ENCODE peak calls at places on chromosomes 3 and 15, in seven cellular contexts. F is ovary, H is A549, V is mammary epithelial cell, B is cardiac muscle cell, E is tibial nerve, A is keratinocyte. G is an unnamed sample. For H3K4me1, the result is how much of the 10 kb centered on the place peaks cover.

GRCh38 chr3:41026394-41027177 is 172.7 kb upstream of the CTNNB1 start:
- DNase-seq in F (peak), H (peak), V (peak), B (peak), E (no peak), A (no peak), G (no peak)

GRCh38 chr3:175564335-175564734 is 705.2 kb downstream of the NAALADL2 start:
- DNase-seq in F (no peak), H (no peak), V (no peak), B (no peak), E (no peak), A (no peak), G (no peak)

GRCh38 chr3:157311633-157312365 is 124.9 kb upstream of the PTX3 start:
- DNase-seq in F (no peak), H (no peak), V (peak), B (no peak), E (no peak), A (no peak), G (no peak)

GRCh38 chr3:126908752-126909275 is 74.1 kb upstream of the PLXNA1 start:
- DNase-seq in F (no peak), H (no peak), V (no peak), B (no peak), E (no peak), A (no peak), G (no peak)

GRCh38 chr3:140552898-140553297 is 125.0 kb upstream of the TRIM42 start:
- DNase-seq in F (no peak), H (no peak), V (peak), B (no peak), E (no peak), A (peak), G (no peak)

GRCh38 chr3:96991812-96992211 is 177.4 kb downstream of the EPHA6 start:
- DNase-seq in F (peak), H (no peak), V (no peak), B (no peak), E (no peak), A (no peak), G (no peak)

GRCh38 chr3:65861718-65862117 is 177.0 kb downstream of the MAGI1 start:
- DNase-seq in F (no peak), H (no peak), V (no peak), B (no peak), E (no peak), A (no peak), G (no peak)

GRCh38 chr15:62138124-62138523 is 27.0 kb downstream of the C2CD4B start:
- DNase-seq in F (no peak), H (no peak), V (peak), B (no peak), E (no peak), A (no peak), G (no peak)

GRCh38 chr3:143753456-143753855 is 94.8 kb downstream of the SLC9A9 start:
- DNase-seq in F (no peak), H (no peak), V (no peak), B (no peak), E (no peak), A (no peak), G (no peak)

GRCh38 chr3:414063-414462 is 217.5 kb downstream of the CHL1 start:
- DNase-seq in F (no peak), H (peak), V (no peak), B (peak), E (no peak), A (no peak), G (no peak)

GRCh38 chr3:114624047-114624445 is 330.2 kb downstream of the TIGIT start:
- DNase-seq in F (peak), H (no peak), V (no peak), B (peak), E (peak), A (no peak), G (no peak)

GRCh38 chr3:152258448-152259302 is 10.1 kb upstream of the MBNL1 start:
- DNase-seq in F (peak), H (peak), V (peak), B (no peak), E (no peak), A (no peak), G (peak)

GRCh38 chr3:4261411-4261810 is 41.8 kb upstream of the SETMAR start:
- DNase-seq in F (no peak), H (no peak), V (no peak), B (no peak), E (no peak), A (no peak), G (no peak)

GRCh38 chr3:113035387-113035982 is 44.7 kb downstream of the GTPBP8 start:
- DNase-seq in F (no peak), H (peak), V (peak), B (peak), E (no peak), A (peak), G (peak)

GRCh38 chr15:48565560-48566482 is 79.7 kb downstream of the FBN1 start:
- DNase-seq in F (no peak), H (no peak), V (peak), B (no peak), E (no peak), A (no peak), G (no peak)

GRCh38 chr3:37183375-37183831 is 9.0 kb upstream of the LRRFIP2 start:
- DNase-seq in F (no peak), H (no peak), V (peak), B (no peak), E (no peak), A (peak), G (no peak)

GRCh38 chr3:9231006-9231405 is 18.4 kb downstream of the SRGAP3 start:
- DNase-seq in F (peak), H (no peak), V (no peak), B (no peak), E (no peak), A (no peak), G (no peak)

GRCh38 chr3:170049146-170050000 is 11.6 kb downstream of the GPR160 start:
- DNase-seq in F (no peak), H (no peak), V (no peak), B (no peak), E (no peak), A (no peak), G (peak)

GRCh38 chr3:138328341-138328740 is 1.3 kb downstream of the NME9 start:
- DNase-seq in F (no peak), H (no peak), V (no peak), B (peak), E (no peak), A (no peak), G (no peak)

GRCh38 chr3:172143060-172143451 is 103.7 kb downstream of the FNDC3B start:
- DNase-seq in F (no peak), H (no peak), V (no peak), B (no peak), E (no peak), A (no peak), G (no peak)

GRCh38 chr3:123524987-123525386 is 59.9 kb downstream of the HACD2 start:
- DNase-seq in F (no peak), H (no peak), V (no peak), B (no peak), E (no peak), A (no peak), G (no peak)

GRCh38 chr3:195395208-195395816 is 47.5 kb downstream of the ACAP2 start:
- DNase-seq in F (no peak), H (no peak), V (no peak), B (no peak), E (no peak), A (no peak), G (no peak)

GRCh38 chr3:129449279-129450115 is 9.5 kb downstream of the IFT122 start:
- DNase-seq in F (no peak), H (no peak), V (no peak), B (no peak), E (no peak), A (no peak), G (no peak)

GRCh38 chr3:187822402-187822801 is 77.1 kb upstream of the BCL6 start:
- DNase-seq in F (no peak), H (no peak), V (no peak), B (no peak), E (no peak), A (no peak), G (no peak)

GRCh38 chr15:91471410-91471993 is 371.4 kb downstream of the SV2B start:
- DNase-seq in F (no peak), H (no peak), V (no peak), B (no peak), E (no peak), A (no peak), G (no peak)

GRCh38 chr3:38545983-38546382 is 49.8 kb downstream of the EXOG start:
- DNase-seq in F (no peak), H (no peak), V (no peak), B (no peak), E (no peak), A (no peak), G (no peak)
- H3K4me1 ChIP-seq in F (under half), H (under half), V (under half), B (under half), E (under half), A (under half), G (under half)

GRCh38 chr3:43757613-43758012 is 66.9 kb downstream of the ABHD5 start:
- DNase-seq in F (no peak), H (no peak), V (no peak), B (no peak), E (no peak), A (no peak), G (no peak)

GRCh38 chr3:43762486-43762885 is 71.7 kb downstream of the ABHD5 start:
- DNase-seq in F (no peak), H (no peak), V (no peak), B (no peak), E (no peak), A (no peak), G (no peak)

GRCh38 chr3:43758826-43759225 is 68.1 kb downstream of the ABHD5 start:
- DNase-seq in F (no peak), H (no peak), V (no peak), B (no peak), E (no peak), A (no peak), G (no peak)

GRCh38 chr3:43760951-43761350 is 70.2 kb downstream of the ABHD5 start:
- DNase-seq in F (no peak), H (no peak), V (no peak), B (no peak), E (no peak), A (no peak), G (no peak)

DNA sequence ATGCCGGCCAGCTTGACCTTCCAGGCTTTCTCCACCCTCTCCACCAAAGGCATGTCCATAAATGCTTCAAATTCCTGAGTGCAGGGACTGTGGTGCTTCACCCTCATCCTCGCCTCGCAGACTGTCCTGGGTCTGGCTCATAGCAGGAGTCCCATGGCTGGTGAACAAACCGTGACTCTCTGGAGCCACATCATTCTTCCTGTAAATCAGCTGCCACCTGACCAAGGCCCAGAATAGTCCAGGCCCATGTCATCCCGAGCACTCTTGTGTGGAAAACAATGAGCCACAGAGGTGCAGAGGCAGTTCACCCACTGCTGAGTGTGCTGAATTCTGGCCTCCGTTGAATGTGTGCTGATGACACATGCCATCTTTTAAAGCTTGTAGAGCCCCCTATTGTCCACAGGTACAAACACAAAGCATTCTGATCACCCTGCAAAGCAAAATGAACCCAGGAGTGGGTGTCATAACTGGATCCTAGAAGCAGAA is 68.6 kb downstream of the ABHD5 start:
- DNase-seq in F (no peak), H (peak), V (peak), B (peak), E (no peak), A (no peak), G (no peak)
- TF ChIP-seq CTCF in F (no peak), H (peak), V (peak), B (peak), E (no peak), A (peak), G (no peak)

DNA sequence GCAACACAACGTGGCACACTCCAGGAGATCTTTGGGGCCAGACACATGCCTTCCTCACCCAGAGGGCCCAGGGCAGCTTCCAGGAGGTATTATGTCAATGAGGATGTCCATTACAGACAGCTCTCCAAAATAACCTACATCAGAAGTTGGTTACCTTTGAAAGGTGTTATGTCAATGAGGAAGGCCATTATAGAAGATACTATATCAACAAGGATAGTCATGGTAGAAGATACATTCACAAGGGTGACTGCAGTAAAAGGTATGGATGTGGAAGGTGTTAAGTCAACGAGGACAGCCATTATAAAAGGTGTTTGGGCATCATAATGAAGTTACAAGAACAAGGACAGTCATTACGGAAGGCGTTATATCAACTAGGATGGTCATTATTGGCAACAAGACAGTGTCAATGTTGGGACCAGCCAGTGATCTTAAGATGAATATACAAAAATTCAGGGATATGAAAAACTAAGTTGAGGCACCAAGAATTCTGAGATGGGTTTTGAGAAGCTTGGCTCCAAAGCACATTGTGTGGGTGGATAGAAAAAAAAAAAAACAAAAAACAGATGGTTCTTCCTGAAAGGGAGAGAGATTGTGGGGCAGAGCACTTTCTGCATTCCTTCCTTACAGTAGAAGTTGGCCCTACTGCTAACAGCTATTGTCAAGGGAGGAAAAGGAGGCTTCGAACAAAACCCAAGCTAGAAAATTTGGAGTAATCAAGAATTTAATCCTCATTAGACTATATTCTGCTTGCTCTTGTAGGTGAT is 11.2 kb downstream of the CDCP1 start:
- DNase-seq in F (no peak), H (no peak), V (no peak), B (no peak), E (no peak), A (no peak), G (no peak)
- H3K27ac ChIP-seq in F (no peak), H (peak), V (peak), B (no peak), E (no peak), A (peak), G (no peak)

DNA sequence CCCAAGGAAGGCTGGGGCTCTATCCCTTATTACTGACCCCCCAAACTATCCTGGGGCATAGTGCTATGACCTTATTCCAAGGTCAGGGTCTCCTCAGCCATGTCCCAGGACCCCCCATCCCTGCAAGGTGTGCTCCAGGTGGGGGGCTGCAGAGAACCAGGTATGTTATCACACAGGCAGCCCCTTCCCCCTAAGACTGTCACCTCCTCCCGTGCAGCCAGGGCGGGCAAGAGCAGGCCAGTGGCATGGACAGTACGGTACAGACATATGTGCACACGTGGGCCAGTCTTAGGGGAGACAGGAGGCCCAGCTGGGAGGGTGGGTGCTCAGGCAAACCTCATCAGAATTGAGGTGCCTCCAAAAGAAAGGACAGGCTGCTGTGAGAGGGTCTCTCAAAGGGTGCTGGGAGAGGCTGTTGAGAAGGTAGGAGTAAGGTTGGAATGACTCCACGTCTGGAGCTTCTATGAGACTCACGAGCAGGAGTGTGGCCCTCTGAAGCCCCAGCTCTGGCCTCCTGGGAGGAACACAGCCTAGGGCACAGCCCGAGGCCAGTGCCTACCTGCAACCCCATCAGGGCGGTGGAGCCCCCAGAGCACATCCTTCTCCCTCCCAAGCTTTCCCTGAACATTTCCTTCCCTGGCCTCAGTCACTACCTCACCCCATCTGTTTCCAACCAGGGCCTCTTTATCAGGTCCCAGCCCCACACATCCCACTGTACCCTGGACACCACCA is 1.7 kb upstream of the COL7A1 start:
- DNase-seq in F (no peak), H (no peak), V (no peak), B (no peak), E (no peak), A (no peak), G (no peak)
- H3K4me1 ChIP-seq in F (under half), H (half or more), V (half or more), B (under half), E (under half), A (half or more), G (under half)

DNA sequence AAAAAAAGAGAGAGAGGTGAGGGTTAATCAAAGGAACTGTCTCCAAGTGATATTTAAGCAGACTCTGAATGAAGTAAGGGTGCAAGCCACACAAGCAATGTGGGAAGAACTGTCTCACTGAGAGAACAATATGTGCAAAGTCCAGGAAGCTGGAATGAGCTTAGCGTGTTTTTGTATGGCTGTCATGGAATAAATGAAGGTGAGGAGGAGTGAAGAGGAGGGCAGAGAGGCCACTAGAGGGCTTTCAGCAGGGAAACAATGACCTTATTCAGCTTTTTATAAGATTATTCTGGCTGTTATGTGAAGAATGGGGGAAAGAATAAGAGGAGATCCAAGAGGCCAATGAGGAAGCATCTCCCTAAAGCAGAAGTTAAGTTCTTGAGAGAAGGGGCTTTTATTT is 86.9 kb upstream of the COL8A1 start:
- DNase-seq in F (no peak), H (no peak), V (no peak), B (no peak), E (no peak), A (no peak), G (no peak)
- TF ChIP-seq CTCF in F (no peak), H (peak), V (peak), B (no peak), E (no peak), A (peak), G (no peak)

DNA sequence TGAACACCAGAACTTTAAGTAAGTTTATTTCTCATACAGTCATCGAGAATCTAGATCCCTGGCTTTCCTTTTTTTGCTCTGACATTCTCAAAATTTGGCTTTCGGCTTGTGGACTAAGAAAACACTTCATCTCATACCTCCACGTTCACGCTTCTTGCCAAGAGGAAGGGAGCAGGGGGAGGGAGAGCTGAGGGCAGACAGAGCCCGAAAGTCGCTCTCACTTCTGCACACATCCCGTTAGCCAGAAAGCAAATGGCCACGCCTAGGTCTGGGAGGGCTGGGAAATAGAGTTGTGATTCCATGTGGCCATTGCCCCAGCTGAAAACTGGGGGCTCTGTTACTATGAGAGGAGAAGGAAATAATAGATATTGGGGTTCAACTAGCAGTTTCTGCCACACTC is 57.3 kb downstream of the MAP6D1 start:
- DNase-seq in F (no peak), H (no peak), V (no peak), B (no peak), E (no peak), A (no peak), G (peak)
- H3K27ac ChIP-seq in F (no peak), H (no peak), V (no peak), B (no peak), E (no peak), A (no peak), G (no peak)

GRCh38 chr3:135362889-135363288 is 567.8 kb downstream of the EPHB1 start:
- DNase-seq in F (no peak), H (no peak), V (no peak), B (no peak), E (no peak), A (no peak), G (no peak)
- H3K4me1 ChIP-seq in F (under half), H (under half), V (under half), B (under half), E (under half), A (under half), G (under half)

DNA sequence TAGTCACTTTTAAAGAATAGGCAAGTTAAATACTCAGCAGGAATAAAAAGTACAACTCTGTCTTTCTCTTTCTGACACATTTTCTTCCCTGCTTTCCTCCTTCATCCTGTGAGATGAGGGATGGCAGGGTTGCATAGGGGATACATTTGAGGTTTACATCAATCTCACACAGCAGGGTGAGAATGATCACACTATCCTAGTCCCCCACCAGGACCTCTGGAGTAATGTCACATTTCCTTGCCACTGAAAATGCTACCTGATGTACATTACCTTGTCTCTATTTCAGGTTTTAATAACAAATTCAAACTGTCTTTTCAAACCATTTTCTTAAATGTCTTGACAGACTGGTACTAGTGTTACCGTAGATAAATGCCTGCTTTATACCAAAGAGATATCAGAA is 816.9 kb downstream of the FHIT start:
- DNase-seq in F (no peak), H (no peak), V (no peak), B (no peak), E (no peak), A (no peak), G (no peak)
- TF ChIP-seq CTCF in F (no peak), H (no peak), V (no peak), B (no peak), E (no peak), A (no peak), G (no peak)

DNA sequence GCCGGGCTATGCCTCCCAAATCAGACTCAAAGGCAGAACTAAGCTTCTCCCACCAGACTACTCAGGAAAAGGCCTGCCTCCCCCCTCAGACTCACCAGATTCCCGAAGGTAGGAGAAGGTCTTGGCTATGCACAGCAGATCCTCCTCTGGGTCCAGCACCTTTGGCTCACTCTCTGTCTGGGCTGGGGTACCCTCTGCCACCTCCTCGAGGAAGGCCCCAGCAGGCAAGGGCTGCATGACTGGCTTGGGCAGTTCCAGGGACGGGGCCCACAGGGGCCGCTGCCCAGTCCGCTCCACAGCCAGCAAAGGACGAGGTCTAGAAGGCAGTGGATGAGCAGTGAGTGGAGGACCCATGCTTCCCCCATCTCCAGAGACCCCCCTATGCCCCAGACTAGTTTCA is 3.3 kb downstream of the CISH start:
- DNase-seq in F (no peak), H (no peak), V (no peak), B (no peak), E (no peak), A (no peak), G (no peak)
- H3K27ac ChIP-seq in F (no peak), H (no peak), V (no peak), B (no peak), E (no peak), A (no peak), G (peak)

G was measured in lung.